ENCODE peak calls at places on chromosomes 16 and 17, in ten cellular contexts. D, S, W, Q, X, K, P, C, J and Y are unnamed samples.

GRCh38 chr17:3695723-3696411 is at the start of gene P2RX5:
- DNase-seq in D (peak; percentile 26), S (no peak), W (no peak), Q (peak; percentile 51), X (peak; percentile 42), K (peak; percentile 38), P (no peak), C (no peak), J (no peak), Y (no peak)

GRCh38 chr17:47678196-47678595 is 15.8 kb upstream of the TBKBP1 start:
- DNase-seq in D (no peak), S (no peak), W (no peak), Q (no peak), X (no peak), K (no peak), P (no peak), C (no peak), J (no peak), Y (no peak)

GRCh38 chr16:67101301-67101675 is 8.5 kb upstream of the PHAF1 start:
- DNase-seq in D (no peak), S (no peak), W (no peak), Q (no peak), X (no peak), K (no peak), P (no peak), C (no peak), J (no peak), Y (no peak)

GRCh38 chr16:10738231-10739077 is 5.2 kb upstream of the NUBP1 start:
- DNase-seq in D (peak; percentile 33), S (no peak), W (peak; percentile 81), Q (no peak), X (no peak), K (no peak), P (peak; percentile 68), C (peak; percentile 34), J (no peak), Y (no peak)

GRCh38 chr17:81434079-81434478 is 38.8 kb downstream of the BAHCC1 start:
- DNase-seq in D (no peak), S (no peak), W (no peak), Q (no peak), X (no peak), K (no peak), P (no peak), C (no peak), J (no peak), Y (no peak)

GRCh38 chr17:82876602-82877391 is 37.0 kb upstream of the ZNF750 start:
- DNase-seq in D (no peak), S (peak; percentile 29), W (peak; percentile 81), Q (no peak), X (peak; percentile 52), K (no peak), P (peak; percentile 72), C (peak; percentile 64), J (peak; percentile 57), Y (no peak)

GRCh38 chr17:7854851-7855642 is at the start of gene TMEM88:
- DNase-seq in D (no peak), S (no peak), W (peak; percentile 47), Q (peak; percentile 61), X (peak; percentile 52), K (no peak), P (no peak), C (no peak), J (no peak), Y (no peak)

GRCh38 chr17:40779181-40779909 is 3.0 kb downstream of the KRT27 start:
- DNase-seq in D (no peak), S (peak; percentile 10), W (no peak), Q (peak; percentile 28), X (no peak), K (no peak), P (no peak), C (no peak), J (no peak), Y (peak; percentile 33)

GRCh38 chr16:89357055-89357454 is 133.3 kb downstream of the ANKRD11 start:
- DNase-seq in D (no peak), S (no peak), W (no peak), Q (peak; percentile 45), X (no peak), K (no peak), P (no peak), C (no peak), J (no peak), Y (no peak)

GRCh38 chr16:89700649-89701424 is 668 bp downstream of the SPATA2L start:
- DNase-seq in D (peak; percentile 51), S (peak; percentile 72), W (peak; percentile 57), Q (peak; percentile 70), X (peak; percentile 60), K (peak; percentile 57), P (peak; percentile 32), C (no peak), J (peak; percentile 86), Y (peak; percentile 32)

GRCh38 chr16:67198238-67198734 is 645 bp upstream of the ELMO3 start:
- DNase-seq in D (no peak), S (peak; percentile 52), W (peak; percentile 74), Q (no peak), X (peak; percentile 60), K (no peak), P (no peak), C (no peak), J (no peak), Y (no peak)

GRCh38 chr16:1919680-1919998 is 1.4 kb upstream of the HS3ST6 start:
- DNase-seq in D (no peak), S (no peak), W (no peak), Q (no peak), X (no peak), K (no peak), P (no peak), C (no peak), J (no peak), Y (no peak)

GRCh38 chr16:52496051-52496876 is 50.7 kb downstream of the TOX3 start:
- DNase-seq in D (no peak), S (peak; percentile 43), W (no peak), Q (no peak), X (no peak), K (no peak), P (no peak), C (no peak), J (peak; percentile 5), Y (peak; percentile 74)

GRCh38 chr16:82010649-82011048 is 621 bp downstream of the SDR42E1 start:
- DNase-seq in D (no peak), S (no peak), W (no peak), Q (no peak), X (no peak), K (no peak), P (no peak), C (no peak), J (no peak), Y (no peak)

GRCh38 chr17:60079401-60079861 is 710 bp upstream of the HEATR6 start:
- DNase-seq in D (no peak), S (no peak), W (no peak), Q (no peak), X (no peak), K (no peak), P (peak; percentile 54), C (no peak), J (peak; percentile 56), Y (no peak)